ENCODE peak calls at places on chromosomes 6 and 20, in eight cellular contexts. Z, G, C, N, S, U, Q and P are unnamed samples.

GRCh38 chr20:41365785-41366545 is 653 bp downstream of the EMILIN3 start:
- DNase-seq in Z (no peak), G (no peak), C (no peak), N (no peak), S (no peak), U (no peak), Q (no peak), P (peak)

GRCh38 chr20:14412102-14412501 is 74.7 kb upstream of the FLRT3 start:
- DNase-seq in Z (no peak), G (no peak), C (no peak), N (no peak), S (no peak), U (no peak), Q (no peak), P (no peak)

GRCh38 chr6:147238164-147238563 is 33.9 kb downstream of the STXBP5 start:
- DNase-seq in Z (no peak), G (no peak), C (no peak), N (no peak), S (no peak), U (no peak), Q (no peak), P (no peak)

GRCh38 chr20:51594206-51594998 is 51.9 kb upstream of the NFATC2 start:
- DNase-seq in Z (no peak), G (no peak), C (no peak), N (no peak), S (no peak), U (no peak), Q (no peak), P (no peak)

GRCh38 chr20:3276400-3277015 is 37.5 kb upstream of the SLC4A11 start:
- DNase-seq in Z (peak), G (no peak), C (no peak), N (no peak), S (no peak), U (no peak), Q (no peak), P (peak)

GRCh38 chr20:2814587-2815051 is at the start of gene C20orf141:
- DNase-seq in Z (peak), G (peak), C (no peak), N (no peak), S (peak), U (no peak), Q (no peak), P (no peak)

GRCh38 chr20:43409041-43409913 is 48.4 kb upstream of the SRSF6 start:
- DNase-seq in Z (peak), G (no peak), C (no peak), N (no peak), S (no peak), U (no peak), Q (no peak), P (peak)

GRCh38 chr6:4522453-4522852 is 253.8 kb upstream of the CDYL start:
- DNase-seq in Z (no peak), G (no peak), C (no peak), N (no peak), S (no peak), U (no peak), Q (no peak), P (no peak)

GRCh38 chr6:57432162-57432561 is 114.7 kb downstream of the PRIM2 start:
- DNase-seq in Z (peak), G (no peak), C (no peak), N (no peak), S (peak), U (no peak), Q (no peak), P (no peak)

GRCh38 chr6:45880139-45880538 is 135.5 kb downstream of the CLIC5 start:
- DNase-seq in Z (no peak), G (no peak), C (peak), N (no peak), S (no peak), U (no peak), Q (no peak), P (no peak)

GRCh38 chr6:134347916-134348805 is 30.2 kb upstream of the SGK1 start:
- DNase-seq in Z (peak), G (no peak), C (peak), N (no peak), S (no peak), U (no peak), Q (no peak), P (no peak)

GRCh38 chr20:45782890-45783289 is 8.8 kb downstream of the WFDC3 start:
- DNase-seq in Z (peak), G (no peak), C (no peak), N (no peak), S (no peak), U (no peak), Q (no peak), P (no peak)

GRCh38 chr20:49477200-49477599 is 5.3 kb downstream of the KCNB1 start:
- DNase-seq in Z (no peak), G (no peak), C (no peak), N (no peak), S (no peak), U (no peak), Q (no peak), P (no peak)

GRCh38 chr6:138485005-138485545 is 14.2 kb downstream of the NHSL1 start:
- DNase-seq in Z (no peak), G (no peak), C (no peak), N (no peak), S (no peak), U (no peak), Q (no peak), P (peak)

GRCh38 chr20:32896521-32897280 is 38.0 kb downstream of the EFCAB8 start:
- DNase-seq in Z (no peak), G (no peak), C (no peak), N (no peak), S (no peak), U (no peak), Q (no peak), P (no peak)

GRCh38 chr6:20873425-20874190 is 339.4 kb downstream of the CDKAL1 start:
- DNase-seq in Z (peak), G (no peak), C (no peak), N (no peak), S (no peak), U (no peak), Q (no peak), P (peak)

GRCh38 chr6:16168858-16169257 is 40.0 kb downstream of the MYLIP start:
- DNase-seq in Z (peak), G (no peak), C (no peak), N (no peak), S (no peak), U (peak), Q (no peak), P (peak)

GRCh38 chr6:42740725-42741124 is 5.2 kb downstream of the TBCC start:
- DNase-seq in Z (no peak), G (no peak), C (no peak), N (no peak), S (peak), U (no peak), Q (no peak), P (no peak)

GRCh38 chr6:15574497-15574896 is 88.3 kb downstream of the DTNBP1 start:
- DNase-seq in Z (no peak), G (no peak), C (no peak), N (no peak), S (no peak), U (no peak), Q (no peak), P (no peak)